ENCODE peak calls at places on chromosomes 11 and 22, in ten cellular contexts. L, T, J, K, S, V, X, O, P and D are unnamed samples.

GRCh38 chr11:118658372-118659313 is 20.8 kb downstream of the TREH start:
- DNase-seq in P (no peak), O (peak; percentile 3), V (peak; percentile 21), K (no peak), T (peak; percentile 61), L (no peak), X (no peak), S (no peak), J (no peak), D (no peak)

GRCh38 chr11:28535677-28536076 is 427.5 kb downstream of the METTL15 start:
- DNase-seq in O (no peak), P (no peak), J (no peak), K (no peak), T (no peak), X (no peak), S (no peak), V (no peak), L (no peak), D (no peak)

GRCh38 chr22:37259540-37260029 is 15.5 kb upstream of the RAC2 start:
- DNase-seq in O (no peak), K (no peak), V (peak; percentile 53), T (no peak), P (no peak), L (no peak), X (no peak), J (no peak), S (no peak), D (no peak)

GRCh38 chr11:111736191-111736590 is 30.0 kb downstream of the PPP2R1B start:
- DNase-seq in X (no peak), O (no peak), P (peak; percentile 66), V (peak; percentile 75), S (no peak), T (no peak), J (no peak), L (no peak), K (no peak), D (no peak)

GRCh38 chr11:125272092-125272491 is 107.5 kb downstream of the PKNOX2 start:
- DNase-seq in K (peak; percentile 14), J (no peak), P (no peak), V (no peak), T (no peak), S (no peak), X (no peak), O (no peak), L (no peak), D (no peak)

GRCh38 chr22:20899827-20900423 is 17.3 kb upstream of the CRKL start:
- DNase-seq in S (no peak), L (no peak), O (no peak), P (no peak), T (no peak), J (no peak), V (no peak), K (no peak), X (no peak), D (no peak)

GRCh38 chr11:74371269-74372039 is 26.8 kb downstream of the PGM2L1 start:
- DNase-seq in X (no peak), J (no peak), T (no peak), O (peak; percentile 50), P (no peak), K (peak; percentile 74), V (peak; percentile 38), S (no peak), L (no peak), D (no peak)

GRCh38 chr11:111975076-111975806 is 38.1 kb downstream of the DIXDC1 start:
- DNase-seq in S (no peak), O (no peak), V (no peak), X (no peak), J (no peak), L (no peak), T (no peak), P (no peak), K (no peak), D (no peak)

GRCh38 chr11:11659567-11660341 is 37.9 kb upstream of the GALNT18 start:
- DNase-seq in K (no peak), L (no peak), X (no peak), S (no peak), V (no peak), O (no peak), T (no peak), P (no peak), J (no peak), D (no peak)

GRCh38 chr22:17866127-17866526 is 91.9 kb upstream of the BID start:
- DNase-seq in T (no peak), J (no peak), P (no peak), L (no peak), X (no peak), K (no peak), V (no peak), S (no peak), O (no peak), D (no peak)

GRCh38 chr11:111793863-111794262 is 27.7 kb upstream of the PPP2R1B start:
- DNase-seq in O (no peak), J (peak; percentile 12), L (no peak), P (no peak), V (no peak), X (no peak), K (no peak), T (no peak), S (no peak), D (no peak)

GRCh38 chr11:118263109-118263508 is 988 bp downstream of the MPZL2 start:
- DNase-seq in X (no peak), P (no peak), S (no peak), L (no peak), J (no peak), O (no peak), K (no peak), T (no peak), V (no peak), D (no peak)

GRCh38 chr11:35928688-35929087 is 15.2 kb upstream of the LDLRAD3 start:
- DNase-seq in X (no peak), O (no peak), V (no peak), J (no peak), K (no peak), S (no peak), L (no peak), P (no peak), T (no peak), D (no peak)

GRCh38 chr11:72220696-72221363 is 3.7 kb upstream of the INPPL1 start:
- DNase-seq in J (no peak), T (no peak), P (no peak), L (no peak), V (no peak), K (no peak), S (no peak), O (no peak), X (no peak), D (no peak)

GRCh38 chr22:46561435-46561905 is 24.1 kb upstream of the CELSR1 start:
- DNase-seq in L (peak; percentile 3), V (no peak), S (no peak), X (peak; percentile 30), K (no peak), J (no peak), P (peak; percentile 44), O (peak; percentile 21), T (no peak), D (no peak)

GRCh38 chr11:5665051-5665450 is 19.8 kb downstream of the TRIM5 start:
- DNase-seq in O (no peak), T (no peak), X (no peak), J (no peak), S (no peak), V (no peak), L (no peak), P (no peak), K (no peak), D (no peak)

GRCh38 chr22:17411213-17411612 is 42.0 kb downstream of the CECR2 start:
- DNase-seq in V (peak; percentile 74), J (no peak), L (no peak), K (no peak), X (no peak), S (no peak), T (no peak), P (no peak), O (no peak), D (no peak)

GRCh38 chr22:39214383-39215069 is 30.3 kb downstream of the PDGFB start:
- DNase-seq in O (no peak), X (no peak), P (peak; percentile 37), S (no peak), V (no peak), J (no peak), T (peak; percentile 28), K (peak; percentile 23), L (no peak), D (no peak)

GRCh38 chr11:85815186-85815911 is 4.4 kb upstream of the SYTL2 start:
- DNase-seq in X (no peak), O (no peak), J (no peak), S (no peak), T (no peak), V (peak; percentile 90), P (no peak), K (peak; percentile 45), L (no peak), D (no peak)

GRCh38 chr11:88494857-88495256 is 157.3 kb upstream of the CTSC start:
- DNase-seq in S (no peak), V (no peak), T (no peak), L (no peak), O (no peak), P (no peak), J (no peak), K (no peak), X (no peak), D (no peak)

GRCh38 chr11:108584973-108585372 is 8.6 kb downstream of the EXPH5 start:
- DNase-seq in P (no peak), J (no peak), V (no peak), O (no peak), S (no peak), L (no peak), K (no peak), T (no peak), X (no peak), D (no peak)

GRCh38 chr11:66126064-66126463 is 56.0 kb downstream of the PACS1 start:
- DNase-seq in T (no peak), X (no peak), S (no peak), J (no peak), P (no peak), O (no peak), K (no peak), V (no peak), L (no peak), D (no peak)

GRCh38 chr11:112797653-112798293 is 163.4 kb upstream of the NCAM1 start:
- DNase-seq in L (no peak), T (no peak), O (no peak), S (no peak), J (no peak), V (peak; percentile 11), X (peak; percentile 8), K (no peak), P (no peak), D (no peak)

GRCh38 chr11:122747358-122747757 is 90.9 kb upstream of the CRTAM start:
- DNase-seq in K (no peak), O (no peak), S (no peak), J (no peak), V (peak; percentile 76), L (no peak), X (no peak), T (no peak), P (no peak), D (no peak)

GRCh38 chr22:49112661-49113626 is 714.7 kb downstream of the BRD1 start:
- DNase-seq in L (no peak), T (no peak), J (no peak), O (no peak), P (peak; percentile 49), V (no peak), K (no peak), X (no peak), S (no peak), D (no peak)

GRCh38 chr22:39900306-39901227 is at the start of gene GRAP2:
- DNase-seq in V (no peak), O (no peak), P (no peak), S (peak; percentile 79), X (peak; percentile 63), T (no peak), L (no peak), K (no peak), J (no peak), D (no peak)

GRCh38 chr22:41201146-41201545 is 4.0 kb upstream of the L3MBTL2 start:
- DNase-seq in O (no peak), P (no peak), L (no peak), V (no peak), T (no peak), K (no peak), J (no peak), S (no peak), X (no peak), D (no peak)

GRCh38 chr22:37048133-37048532 is 3.4 kb upstream of the KCTD17 start:
- DNase-seq in L (no peak), T (no peak), P (no peak), K (no peak), S (no peak), J (no peak), V (no peak), O (no peak), X (no peak), D (no peak)